ENCODE peak calls at places on chromosomes 2 and 18, in ten cellular contexts. I is PC-9, S is Calu3, E is hepatocyte, N is ovary, R is HFF-Myc, M is NT2/D1, U is HS-27A, C is MCF 10A, Q is midbrain. H is an unnamed sample.
A peak's percentile ranks its signal among the peaks of the same experiment; 100 is the strongest.

GRCh38 chr2:149585317-149585885 is 2.2 kb downstream of the MMADHC start:
- DNase-seq in R (no peak), N (no peak), C (no peak), M (no peak), S (no peak), U (no peak), I (no peak), Q (no peak), E (no peak), H (no peak)

GRCh38 chr2:219251656-219252055 is 1.4 kb upstream of the TUBA4B start:
- DNase-seq in M (no peak), I (no peak), E (no peak), S (no peak), Q (no peak), R (no peak), C (no peak), U (no peak), N (no peak), H (no peak)

GRCh38 chr2:236177967-236178909 is 10.1 kb upstream of the GBX2 start:
- DNase-seq in E (peak; percentile 84), U (no peak), Q (peak; percentile 56), M (no peak), S (peak; percentile 90), C (peak; percentile 43), N (peak; percentile 40), R (no peak), I (peak; percentile 87), H (peak; percentile 71)

GRCh38 chr2:241797441-241798080 is 11.4 kb upstream of the NEU4 start:
- DNase-seq in R (no peak), M (no peak), C (no peak), S (no peak), E (no peak), I (no peak), U (no peak), N (peak; percentile 12), Q (peak; percentile 9), H (no peak)

GRCh38 chr2:197142074-197142473 is 168.5 kb downstream of the ANKRD44 start:
- DNase-seq in E (no peak), M (no peak), R (no peak), I (no peak), C (no peak), N (no peak), U (no peak), S (no peak), Q (no peak), H (no peak)

GRCh38 chr2:143617803-143618415 is 488.7 kb downstream of the ARHGAP15 start:
- DNase-seq in M (no peak), C (no peak), R (no peak), Q (no peak), I (no peak), S (no peak), N (no peak), U (no peak), E (no peak), H (no peak)

GRCh38 chr2:170917957-170918356 is 11.1 kb upstream of the GORASP2 start:
- DNase-seq in S (no peak), I (no peak), M (no peak), U (no peak), N (no peak), R (no peak), E (peak; percentile 12), Q (no peak), C (no peak), H (no peak)

GRCh38 chr2:235940330-235940729 is 227.9 kb downstream of the GBX2 start:
- DNase-seq in I (peak; percentile 20), E (peak; percentile 66), M (no peak), Q (no peak), N (peak; percentile 56), C (peak; percentile 72), R (peak; percentile 24), S (no peak), U (no peak), H (peak; percentile 51)

GRCh38 chr2:151691621-151692020 is 42.7 kb downstream of the NEB start:
- DNase-seq in U (no peak), S (no peak), C (no peak), Q (no peak), I (no peak), M (no peak), R (no peak), E (no peak), N (no peak), H (no peak)

GRCh38 chr2:224284134-224284946 is 117.6 kb downstream of the FAM124B start:
- DNase-seq in M (peak; percentile 38), Q (peak; percentile 69), R (no peak), U (no peak), S (peak; percentile 39), N (no peak), E (peak; percentile 41), C (peak; percentile 65), I (peak; percentile 52), H (no peak)

GRCh38 chr2:109382946-109383345 is 230.8 kb downstream of the SEPTIN10 start:
- DNase-seq in R (peak; percentile 47), E (peak; percentile 59), I (peak; percentile 68), Q (no peak), M (no peak), U (peak; percentile 57), N (peak; percentile 54), S (no peak), C (peak; percentile 73), H (no peak)

GRCh38 chr18:24590946-24591345 is 130.5 kb downstream of the HRH4 start:
- DNase-seq in E (no peak), M (no peak), R (no peak), C (no peak), N (no peak), I (no peak), Q (no peak), S (no peak), U (no peak), H (no peak)

GRCh38 chr2:69013123-69013836 is at the start of gene ANTXR1:
- DNase-seq in N (peak; percentile 79), I (peak; percentile 56), U (peak; percentile 51), R (peak; percentile 67), S (peak; percentile 9), M (peak; percentile 65), Q (peak; percentile 63), C (peak; percentile 83), E (peak; percentile 69), H (peak; percentile 69)

GRCh38 chr2:233009661-233010060 is 3.4 kb downstream of the NGEF start:
- DNase-seq in N (no peak), C (no peak), S (no peak), M (no peak), Q (no peak), E (no peak), I (no peak), U (no peak), R (no peak), H (no peak)

GRCh38 chr2:226726546-226726945 is 73.1 kb downstream of the IRS1 start:
- DNase-seq in C (no peak), S (no peak), M (no peak), Q (no peak), I (no peak), U (peak; percentile 3), E (no peak), R (no peak), N (no peak), H (no peak)

H was measured in T1000.